ENCODE peak calls at places on chromosomes 12 and 14, in six cellular contexts. One of them, this sample, is unnamed.

GRCh38 chr12:49609875-49610154 is 4.4 kb upstream of the FAM186B start:
- DNase-seq in pancreas: no peak
- DNase-seq in hepatocyte: no peak
- DNase-seq in heart left ventricle: no peak
- DNase-seq in PC-3: peak; percentile 54
- DNase-seq in aorta: no peak
- DNase-seq in this sample: no peak

GRCh38 chr12:54004841-54005530 is 3.8 kb upstream of the HOXC8 start:
- DNase-seq in pancreas: no peak
- DNase-seq in hepatocyte: no peak
- DNase-seq in heart left ventricle: no peak
- DNase-seq in PC-3: no peak
- DNase-seq in aorta: peak; percentile 45
- DNase-seq in this sample: no peak

GRCh38 chr14:66496911-66497310 is 10.7 kb downstream of the CCDC196 start:
- DNase-seq in pancreas: no peak
- DNase-seq in hepatocyte: no peak
- DNase-seq in heart left ventricle: no peak
- DNase-seq in PC-3: no peak
- DNase-seq in aorta: no peak
- DNase-seq in this sample: no peak

GRCh38 chr14:76710093-76711010 is 50.9 kb upstream of the VASH1 start:
- DNase-seq in pancreas: no peak
- DNase-seq in hepatocyte: peak; percentile 64
- DNase-seq in heart left ventricle: no peak
- DNase-seq in PC-3: peak; percentile 69
- DNase-seq in aorta: no peak
- DNase-seq in this sample: no peak

GRCh38 chr12:122082621-122083356 is 4.2 kb downstream of the MLXIP start:
- DNase-seq in pancreas: peak; percentile 3
- DNase-seq in hepatocyte: no peak
- DNase-seq in heart left ventricle: no peak
- DNase-seq in PC-3: no peak
- DNase-seq in aorta: peak; percentile 19
- DNase-seq in this sample: no peak

GRCh38 chr12:46185686-46186085 is 83.2 kb downstream of the SLC38A1 start:
- DNase-seq in pancreas: no peak
- DNase-seq in hepatocyte: no peak
- DNase-seq in heart left ventricle: no peak
- DNase-seq in PC-3: no peak
- DNase-seq in aorta: no peak
- DNase-seq in this sample: no peak

GRCh38 chr14:67987596-67987995 is 168.0 kb downstream of the RAD51B start:
- DNase-seq in pancreas: no peak
- DNase-seq in hepatocyte: peak; percentile 21
- DNase-seq in heart left ventricle: no peak
- DNase-seq in PC-3: no peak
- DNase-seq in aorta: no peak
- DNase-seq in this sample: no peak

GRCh38 chr14:81394739-81395138 is 5.4 kb downstream of the STON2 start:
- DNase-seq in pancreas: no peak
- DNase-seq in hepatocyte: no peak
- DNase-seq in heart left ventricle: no peak
- DNase-seq in PC-3: no peak
- DNase-seq in aorta: no peak
- DNase-seq in this sample: no peak

GRCh38 chr14:60310086-60310684 is 61.2 kb downstream of the PPM1A start:
- DNase-seq in pancreas: no peak
- DNase-seq in hepatocyte: no peak
- DNase-seq in heart left ventricle: no peak
- DNase-seq in PC-3: no peak
- DNase-seq in aorta: no peak
- DNase-seq in this sample: no peak

GRCh38 chr12:59780605-59781135 is 184.8 kb downstream of the SLC16A7 start:
- DNase-seq in pancreas: no peak
- DNase-seq in hepatocyte: peak; percentile 21
- DNase-seq in heart left ventricle: no peak
- DNase-seq in PC-3: peak; percentile 51
- DNase-seq in aorta: no peak
- DNase-seq in this sample: no peak

GRCh38 chr14:31842905-31843304 is 234.2 kb upstream of the ARHGAP5 start:
- DNase-seq in pancreas: no peak
- DNase-seq in hepatocyte: no peak
- DNase-seq in heart left ventricle: no peak
- DNase-seq in PC-3: no peak
- DNase-seq in aorta: no peak
- DNase-seq in this sample: no peak

GRCh38 chr12:129337413-129337812 is 484.1 kb downstream of the GLT1D1 start:
- DNase-seq in pancreas: no peak
- DNase-seq in hepatocyte: no peak
- DNase-seq in heart left ventricle: no peak
- DNase-seq in PC-3: no peak
- DNase-seq in aorta: no peak
- DNase-seq in this sample: no peak

GRCh38 chr12:39723831-39724230 is 104.2 kb upstream of the ABCD2 start:
- DNase-seq in pancreas: no peak
- DNase-seq in hepatocyte: no peak
- DNase-seq in heart left ventricle: no peak
- DNase-seq in PC-3: peak; percentile 68
- DNase-seq in aorta: no peak
- DNase-seq in this sample: no peak

GRCh38 chr12:104073699-104074098 is 9.4 kb downstream of the HCFC2 start:
- DNase-seq in pancreas: no peak
- DNase-seq in hepatocyte: no peak
- DNase-seq in heart left ventricle: no peak
- DNase-seq in PC-3: no peak
- DNase-seq in aorta: no peak
- DNase-seq in this sample: no peak

GRCh38 chr12:110353211-110353965 is 50.1 kb downstream of the ANAPC7 start:
- DNase-seq in pancreas: no peak
- DNase-seq in hepatocyte: no peak
- DNase-seq in heart left ventricle: no peak
- DNase-seq in PC-3: no peak
- DNase-seq in aorta: no peak
- DNase-seq in this sample: no peak

GRCh38 chr12:4118017-4118510 is 155.5 kb upstream of the CCND2 start:
- DNase-seq in pancreas: no peak
- DNase-seq in hepatocyte: peak; percentile 21
- DNase-seq in heart left ventricle: peak; percentile 47
- DNase-seq in PC-3: no peak
- DNase-seq in aorta: peak; percentile 76
- DNase-seq in this sample: peak; percentile 62

GRCh38 chr12:121107681-121108080 is 25.0 kb upstream of the P2RX7 start:
- DNase-seq in pancreas: no peak
- DNase-seq in hepatocyte: no peak
- DNase-seq in heart left ventricle: no peak
- DNase-seq in PC-3: no peak
- DNase-seq in aorta: no peak
- DNase-seq in this sample: no peak

GRCh38 chr14:68627868-68628604 is 164.8 kb downstream of the ZFP36L1 start:
- DNase-seq in pancreas: peak; percentile 90
- DNase-seq in hepatocyte: peak; percentile 88
- DNase-seq in heart left ventricle: peak; percentile 54
- DNase-seq in PC-3: peak; percentile 28
- DNase-seq in aorta: peak; percentile 63
- DNase-seq in this sample: peak; percentile 82

GRCh38 chr14:100733152-100733850 is 6.6 kb downstream of the DLK1 start:
- DNase-seq in pancreas: no peak
- DNase-seq in hepatocyte: no peak
- DNase-seq in heart left ventricle: peak; percentile 9
- DNase-seq in PC-3: no peak
- DNase-seq in aorta: peak; percentile 11
- DNase-seq in this sample: no peak

GRCh38 chr12:110796952-110797351 is 49.8 kb upstream of the CCDC63 start:
- DNase-seq in pancreas: no peak
- DNase-seq in hepatocyte: no peak
- DNase-seq in heart left ventricle: no peak
- DNase-seq in PC-3: peak; percentile 82
- DNase-seq in aorta: no peak
- DNase-seq in this sample: no peak

GRCh38 chr12:115570271-115570777 is 707.2 kb downstream of the MED13L start:
- DNase-seq in pancreas: no peak
- DNase-seq in hepatocyte: peak; percentile 16
- DNase-seq in heart left ventricle: no peak
- DNase-seq in PC-3: peak; percentile 95
- DNase-seq in aorta: no peak
- DNase-seq in this sample: no peak

GRCh38 chr14:73713206-73713803 is 879 bp downstream of the PNMA1 start:
- DNase-seq in pancreas: no peak
- DNase-seq in hepatocyte: no peak
- DNase-seq in heart left ventricle: no peak
- DNase-seq in PC-3: no peak
- DNase-seq in aorta: no peak
- DNase-seq in this sample: no peak

GRCh38 chr12:104568881-104569280 is 112.1 kb downstream of the CHST11 start:
- DNase-seq in pancreas: no peak
- DNase-seq in hepatocyte: no peak
- DNase-seq in heart left ventricle: no peak
- DNase-seq in PC-3: no peak
- DNase-seq in aorta: no peak
- DNase-seq in this sample: no peak

GRCh38 chr12:27623645-27624044 is 72.6 kb upstream of the REP15 start:
- DNase-seq in pancreas: no peak
- DNase-seq in hepatocyte: no peak
- DNase-seq in heart left ventricle: no peak
- DNase-seq in PC-3: peak; percentile 92
- DNase-seq in aorta: no peak
- DNase-seq in this sample: no peak

GRCh38 chr12:120692524-120693033 is 5.6 kb downstream of the MLEC start:
- DNase-seq in pancreas: no peak
- DNase-seq in hepatocyte: peak; percentile 17
- DNase-seq in heart left ventricle: no peak
- DNase-seq in PC-3: no peak
- DNase-seq in aorta: no peak
- DNase-seq in this sample: no peak

GRCh38 chr14:100764716-100765115 is 38.0 kb downstream of the DLK1 start:
- DNase-seq in pancreas: no peak
- DNase-seq in hepatocyte: no peak
- DNase-seq in heart left ventricle: peak; percentile 6
- DNase-seq in PC-3: no peak
- DNase-seq in aorta: no peak
- DNase-seq in this sample: no peak

GRCh38 chr14:93906341-93907329 is 20.5 kb upstream of the FAM181A start:
- DNase-seq in pancreas: no peak
- DNase-seq in hepatocyte: peak; percentile 75
- DNase-seq in heart left ventricle: no peak
- DNase-seq in PC-3: peak; percentile 73
- DNase-seq in aorta: peak; percentile 67
- DNase-seq in this sample: peak; percentile 73

DNA sequence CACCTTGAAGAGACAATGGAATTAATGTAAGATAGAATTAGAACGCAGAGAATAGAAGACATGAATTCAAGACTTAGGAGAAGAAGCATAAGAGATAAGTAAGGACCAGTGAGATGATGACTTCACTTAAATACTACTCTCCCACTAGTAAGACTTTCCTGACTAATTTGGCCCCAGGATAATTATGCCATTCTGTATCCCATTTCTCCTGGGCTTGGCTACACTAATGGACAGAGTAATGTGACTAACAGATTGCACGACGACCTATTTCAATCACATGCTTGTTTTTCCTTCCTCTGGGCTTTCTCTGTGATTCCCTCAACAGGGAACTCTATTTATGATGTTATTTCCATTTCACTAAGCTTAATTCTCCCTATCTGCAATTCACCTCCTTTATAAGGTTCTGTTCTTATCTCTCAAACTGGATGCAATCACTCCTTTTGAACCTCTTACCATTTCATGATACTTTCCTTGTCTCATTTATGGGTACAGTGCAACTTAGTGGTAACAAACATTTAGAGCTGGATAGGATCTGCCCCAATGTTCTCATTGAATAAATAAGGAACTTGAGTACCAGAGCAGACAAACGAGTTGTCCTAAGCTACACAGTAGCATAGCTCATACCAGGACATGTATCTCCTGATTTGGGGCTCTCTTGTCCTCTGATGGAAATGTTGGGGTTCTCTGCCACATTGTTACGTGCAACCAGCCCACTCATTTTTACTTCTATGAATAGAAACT is 102.7 kb downstream of the BTG1 start:
- DNase-seq in pancreas: no peak
- DNase-seq in hepatocyte: no peak
- DNase-seq in heart left ventricle: no peak
- DNase-seq in PC-3: peak; percentile 33
- DNase-seq in aorta: no peak
- DNase-seq in this sample: no peak
- H3K4me3 ChIP-seq in pancreas: no peak overlapping the region
- H3K4me3 ChIP-seq in hepatocyte: no peak overlapping the region
- H3K4me3 ChIP-seq in heart left ventricle: no peak overlapping the region
- H3K4me3 ChIP-seq in PC-3: no peak overlapping the region
- H3K4me3 ChIP-seq in aorta: no peak overlapping the region
- H3K4me3 ChIP-seq in this sample: no peak overlapping the region

DNA sequence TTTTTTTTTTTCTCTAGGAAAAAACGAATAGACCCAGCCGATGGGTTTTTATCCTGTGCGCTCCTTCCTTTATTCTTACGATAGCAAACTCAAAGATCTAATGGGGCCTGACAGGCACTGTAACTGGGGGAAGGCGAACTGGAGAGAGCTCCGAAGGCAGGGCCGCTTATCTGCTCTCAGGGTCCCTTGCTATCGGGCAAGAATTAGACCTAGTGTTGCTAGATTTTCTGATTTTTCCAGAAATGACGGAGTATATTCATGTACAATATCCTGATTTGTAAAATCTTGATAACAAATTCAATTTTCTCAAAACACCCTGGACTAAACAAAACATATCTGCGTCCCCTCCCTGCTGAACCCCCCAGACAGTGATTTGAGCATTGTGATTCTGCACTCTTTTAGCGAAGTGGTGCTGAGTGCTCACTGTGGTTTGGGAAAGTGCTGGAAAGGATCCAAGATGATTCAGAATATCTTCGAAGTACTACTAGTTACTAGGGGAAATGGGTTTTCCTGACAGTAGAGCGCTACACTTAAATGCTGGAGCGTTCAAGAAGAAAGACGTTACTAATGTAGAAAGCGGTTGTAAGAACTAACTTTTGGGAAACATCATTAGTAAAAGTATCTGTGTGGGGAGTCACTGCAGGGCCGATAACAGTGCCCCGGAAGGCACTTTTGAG is 685 bp upstream of the STXBP6 start:
- DNase-seq in pancreas: no peak
- DNase-seq in hepatocyte: peak; percentile 34
- DNase-seq in heart left ventricle: no peak
- DNase-seq in PC-3: peak; percentile 38
- DNase-seq in aorta: no peak
- DNase-seq in this sample: no peak
- H3K27ac ChIP-seq in pancreas: peak overlapping the region; percentile 92
- H3K27ac ChIP-seq in hepatocyte: peak overlapping the region; percentile 83
- H3K27ac ChIP-seq in heart left ventricle: peak overlapping the region; percentile 87
- H3K27ac ChIP-seq in PC-3: no peak overlapping the region
- H3K27ac ChIP-seq in aorta: no peak overlapping the region
- H3K27ac ChIP-seq in this sample: peak overlapping the region; percentile 77

GRCh38 chr12:132436791-132437251 is 53.1 kb upstream of the FBRSL1 start:
- DNase-seq in pancreas: peak; percentile 60
- DNase-seq in hepatocyte: no peak
- DNase-seq in heart left ventricle: no peak
- DNase-seq in PC-3: no peak
- DNase-seq in aorta: no peak
- DNase-seq in this sample: no peak
- H3K4me3 ChIP-seq in pancreas: peak overlapping the region; percentile 21
- H3K4me3 ChIP-seq in hepatocyte: no peak overlapping the region
- H3K4me3 ChIP-seq in heart left ventricle: no peak overlapping the region
- H3K4me3 ChIP-seq in PC-3: peak overlapping the region; percentile 20
- H3K4me3 ChIP-seq in aorta: no peak overlapping the region
- H3K4me3 ChIP-seq in this sample: no peak overlapping the region

GRCh38 chr12:31355747-31356107 is 29.8 kb upstream of the SINHCAF start:
- DNase-seq in pancreas: no peak
- DNase-seq in hepatocyte: no peak
- DNase-seq in heart left ventricle: no peak
- DNase-seq in PC-3: no peak
- DNase-seq in aorta: no peak
- DNase-seq in this sample: no peak
- H3K27ac ChIP-seq in pancreas: no peak overlapping the region
- H3K27ac ChIP-seq in hepatocyte: no peak overlapping the region
- H3K27ac ChIP-seq in heart left ventricle: no peak overlapping the region
- H3K27ac ChIP-seq in PC-3: no peak overlapping the region
- H3K27ac ChIP-seq in aorta: no peak overlapping the region
- H3K27ac ChIP-seq in this sample: no peak overlapping the region

This sample was measured in lower lobe of right lung.